ENCODE peak calls at places on chromosomes 12 and 14, in four cellular contexts. J is NCI-H2081, Z is suprapubic skin, B is GM23248. N is an unnamed sample.

GRCh38 chr12:118984206-118984943 is 3.0 kb downstream of the SRRM4 start:
- DNase-seq in J (peak; percentile 8), Z (no peak), B (no peak), N (peak; percentile 52)

GRCh38 chr14:61280092-61280525 is 1.0 kb downstream of the TMEM30B start:
- DNase-seq in J (no peak), Z (peak; percentile 69), B (no peak), N (no peak)

GRCh38 chr12:6817662-6818157 is 3.9 kb upstream of the GPR162 start:
- DNase-seq in J (no peak), Z (no peak), B (no peak), N (no peak)

GRCh38 chr12:109156036-109156435 is 39.6 kb downstream of the ACACB start:
- DNase-seq in J (no peak), Z (no peak), B (no peak), N (no peak)

GRCh38 chr14:50396636-50397460 is at the start of gene CDKL1:
- DNase-seq in J (peak; percentile 71), Z (peak; percentile 73), B (peak; percentile 83), N (peak; percentile 64)

GRCh38 chr14:92958373-92959188 is 35.6 kb downstream of the CHGA start:
- DNase-seq in J (no peak), Z (no peak), B (no peak), N (no peak)

GRCh38 chr12:121809712-121810116 is 5.9 kb downstream of the SETD1B start:
- DNase-seq in J (no peak), Z (peak; percentile 66), B (no peak), N (no peak)

GRCh38 chr12:94010307-94010706 is 138.1 kb upstream of the PLXNC1 start:
- DNase-seq in J (no peak), Z (peak; percentile 15), B (no peak), N (no peak)

GRCh38 chr12:69097619-69098368 is 141.6 kb upstream of the CPSF6 start:
- DNase-seq in J (no peak), Z (no peak), B (peak; percentile 72), N (no peak)

GRCh38 chr14:32259368-32260013 is 56.4 kb upstream of the RNU6-8 start:
- DNase-seq in J (no peak), Z (no peak), B (peak; percentile 57), N (no peak)